ENCODE peak calls at places on chromosomes 12 and 14, in four cellular contexts. C is mammary epithelial cell, E is OCI-LY7, P is astrocyte. T is an unnamed sample.

GRCh38 chr14:20789230-20789813 is 8.3 kb downstream of the RNASE6 start:
- DNase-seq in E (no peak), P (no peak), C (no peak), T (no peak)

GRCh38 chr14:76355771-76356170 is 20.2 kb upstream of the ESRRB start:
- DNase-seq in C (no peak), E (no peak), P (no peak), T (no peak)

GRCh38 chr14:104075530-104076151 is 9.9 kb upstream of the ASPG start:
- DNase-seq in E (peak; percentile 31), C (no peak), P (no peak), T (peak; percentile 63)

GRCh38 chr12:69687390-69687789 is 11.7 kb downstream of the BEST3 start:
- DNase-seq in C (no peak), P (no peak), E (no peak), T (no peak)

GRCh38 chr12:40819427-40820108 is 127.3 kb downstream of the CNTN1 start:
- DNase-seq in E (no peak), P (no peak), C (no peak), T (no peak)

GRCh38 chr12:68483592-68484373 is 126.9 kb upstream of the RAP1B start:
- DNase-seq in C (peak; percentile 36), P (peak; percentile 12), E (no peak), T (peak; percentile 55)

GRCh38 chr14:92353447-92353846 is 30.5 kb downstream of the SLC24A4 start:
- DNase-seq in P (no peak), E (no peak), C (peak; percentile 5), T (no peak)

GRCh38 chr14:67622675-67623074 is 3.0 kb downstream of the ARG2 start:
- DNase-seq in P (peak; percentile 79), E (peak; percentile 35), C (peak; percentile 59), T (peak; percentile 79)

GRCh38 chr14:80202888-80203562 is 8.3 kb downstream of the DIO2 start:
- DNase-seq in E (peak; percentile 41), P (no peak), C (no peak), T (peak; percentile 27)

GRCh38 chr12:107990325-107990724 is 138.8 kb upstream of the WSCD2 start:
- DNase-seq in E (peak; percentile 29), C (peak; percentile 8), P (no peak), T (peak; percentile 62)

GRCh38 chr12:121326996-121327674 is 25.1 kb downstream of the ANAPC5 start:
- DNase-seq in P (no peak), C (no peak), E (no peak), T (no peak)

GRCh38 chr12:121792607-121793500 is 634 bp downstream of the RHOF start:
- DNase-seq in E (peak; percentile 59), C (no peak), P (no peak), T (peak; percentile 36)

GRCh38 chr14:95481391-95482022 is 34.9 kb downstream of the SYNE3 start:
- DNase-seq in E (no peak), C (no peak), P (no peak), T (no peak)

GRCh38 chr12:109764123-109764522 is 50.5 kb downstream of the FAM222A start:
- DNase-seq in P (no peak), E (peak; percentile 16), C (no peak), T (no peak)

GRCh38 chr12:109163150-109163549 is 46.8 kb downstream of the ACACB start:
- DNase-seq in E (no peak), P (no peak), C (no peak), T (no peak)

GRCh38 chr14:101109347-101109638 is 205.8 kb upstream of the RTL1 start:
- DNase-seq in C (no peak), E (no peak), P (no peak), T (no peak)

GRCh38 chr14:76827696-76828301 is 1.6 kb downstream of the LRRC74A start:
- DNase-seq in C (no peak), E (no peak), P (no peak), T (no peak)

GRCh38 chr14:35438910-35439713 is 34.6 kb upstream of the NFKBIA start:
- DNase-seq in E (peak; percentile 61), P (no peak), C (no peak), T (peak; percentile 37)

GRCh38 chr14:95649230-95649629 is 37.0 kb upstream of the TCL1B start:
- DNase-seq in C (no peak), P (no peak), E (no peak), T (no peak)

GRCh38 chr14:38073641-38074040 is 134.1 kb upstream of the SSTR1 start:
- DNase-seq in P (no peak), C (no peak), E (no peak), T (no peak)

GRCh38 chr14:50343424-50343823 is 31.3 kb downstream of the DMAC2L start:
- DNase-seq in C (no peak), P (no peak), E (no peak), T (no peak)

GRCh38 chr14:50342211-50343080 is 30.3 kb downstream of the DMAC2L start:
- DNase-seq in P (peak; percentile 74), C (peak; percentile 75), E (no peak), T (peak; percentile 86)

GRCh38 chr14:50344831-50345563 is 32.9 kb downstream of the DMAC2L start:
- DNase-seq in C (no peak), E (no peak), P (no peak), T (no peak)

GRCh38 chr14:50345891-50346422 is 33.8 kb downstream of the DMAC2L start:
- DNase-seq in C (no peak), P (no peak), E (no peak), T (no peak)

GRCh38 chr14:50344116-50344775 is 32.1 kb downstream of the DMAC2L start:
- DNase-seq in C (peak; percentile 94), E (no peak), P (peak; percentile 49), T (no peak)
- H2AFZ ChIP-seq in C (no peak overlapping the region), E (no peak overlapping the region), P (no peak overlapping the region), T (no peak overlapping the region)

GRCh38 chr12:89891933-89892332 is 183.3 kb upstream of the ATP2B1 start:
- DNase-seq in P (no peak), C (no peak), E (no peak), T (no peak)
- H2AFZ ChIP-seq in P (no peak overlapping the region), C (no peak overlapping the region), E (peak overlapping the region; percentile 4), T (no peak overlapping the region)

GRCh38 chr12:78018939-78019338 is 188.2 kb downstream of the NAV3 start:
- DNase-seq in C (no peak), P (no peak), E (no peak), T (no peak)

DNA sequence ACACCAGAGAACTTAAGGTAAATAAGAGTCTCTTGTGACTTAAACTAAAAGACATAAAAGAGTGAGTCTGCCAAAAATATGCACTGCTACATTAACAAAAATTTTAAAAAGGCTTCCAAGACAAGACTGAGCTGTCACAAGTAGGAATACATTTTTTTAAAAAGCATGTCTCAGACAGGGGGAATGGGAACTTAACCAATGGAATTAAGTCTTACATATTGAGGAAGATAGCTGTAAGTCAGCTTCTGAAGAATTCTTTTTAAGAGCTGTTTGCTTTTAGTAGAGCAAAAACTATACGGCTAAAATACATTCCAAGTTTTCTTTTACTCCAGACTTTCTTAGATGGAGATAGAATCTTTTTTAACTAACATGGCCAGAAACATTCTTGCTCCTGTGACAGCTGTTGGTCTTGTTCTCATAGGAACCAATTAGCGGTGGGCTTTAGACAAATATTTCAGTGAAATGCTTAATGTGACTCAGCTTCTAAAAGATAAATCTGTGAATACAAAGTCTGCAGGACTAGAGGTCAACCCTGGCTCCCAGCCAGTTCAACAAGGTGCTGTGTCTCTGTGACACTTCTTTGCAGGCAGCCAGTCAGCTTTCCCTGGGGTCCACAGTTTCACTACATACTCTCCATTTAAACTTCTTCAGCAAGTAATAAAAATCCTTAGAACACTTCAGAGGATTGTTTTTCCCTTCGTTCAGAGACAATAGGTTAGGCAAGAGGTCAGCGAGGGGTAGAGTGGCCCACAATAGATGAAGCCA is 187.6 kb downstream of the NAV3 start:
- DNase-seq in P (peak; percentile 72), E (no peak), C (no peak), T (no peak)
- H2AFZ ChIP-seq in P (no peak overlapping the region), E (no peak overlapping the region), C (no peak overlapping the region), T (no peak overlapping the region)

GRCh38 chr12:7142809-7143465 is 12.8 kb downstream of the CLSTN3 start:
- DNase-seq in P (no peak), C (no peak), E (no peak), T (no peak)
- H2AFZ ChIP-seq in P (no peak overlapping the region), C (no peak overlapping the region), E (no peak overlapping the region), T (no peak overlapping the region)

DNA sequence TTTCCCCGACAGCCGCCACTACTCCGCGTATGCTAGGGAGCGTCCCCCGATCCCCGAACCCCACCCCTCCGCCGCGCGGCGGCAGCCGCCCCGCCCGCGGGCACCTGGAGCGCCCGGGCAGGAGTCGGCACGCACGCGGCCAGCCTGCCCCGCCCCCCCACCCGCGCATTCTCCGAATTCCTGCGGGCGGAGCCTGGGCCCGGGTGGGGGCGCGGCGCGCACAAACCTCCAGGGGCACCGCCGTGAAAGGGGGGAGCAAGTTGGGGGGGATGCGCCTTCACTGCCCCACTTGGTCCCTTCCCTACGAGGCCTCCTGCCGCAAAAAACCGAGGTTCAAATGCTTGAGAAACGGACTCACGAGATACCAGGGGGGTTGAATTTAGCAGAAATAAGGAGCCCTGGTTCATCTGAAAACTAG is 1.7 kb downstream of the AJUBA start:
- DNase-seq in E (no peak), C (peak; percentile 69), P (no peak), T (peak; percentile 78)
- H2AFZ ChIP-seq in E (no peak overlapping the region), C (no peak overlapping the region), P (peak overlapping the region; percentile 62), T (peak overlapping the region; percentile 89)

GRCh38 chr14:86405250-86405649 is 875.3 kb downstream of the FLRT2 start:
- DNase-seq in P (no peak), C (no peak), E (no peak), T (no peak)
- H2AFZ ChIP-seq in P (no peak overlapping the region), C (no peak overlapping the region), E (no peak overlapping the region), T (no peak overlapping the region)